ENCODE peak calls at places on chromosomes 5 and 9, in eight cellular contexts. One of them, this sample, is unnamed.

GRCh38 chr9:92664394-92665152 is 5.4 kb downstream of the IPPK start:
- DNase-seq in tibial artery: no peak
- DNase-seq in mesendoderm: peak; percentile 45
- DNase-seq in psoas muscle: no peak
- DNase-seq in prostate gland: no peak
- DNase-seq in IMR-90: peak; percentile 31
- DNase-seq in neuronal stem cell: no peak
- DNase-seq in kidney: no peak
- DNase-seq in this sample: no peak

GRCh38 chr5:129244478-129244877 is 149.9 kb downstream of the ISOC1 start:
- DNase-seq in IMR-90: no peak
- DNase-seq in mesendoderm: no peak
- DNase-seq in neuronal stem cell: no peak
- DNase-seq in psoas muscle: no peak
- DNase-seq in prostate gland: no peak
- DNase-seq in tibial artery: no peak
- DNase-seq in kidney: no peak
- DNase-seq in this sample: no peak

GRCh38 chr5:103232393-103232999 is 26.1 kb upstream of the MACIR start:
- DNase-seq in kidney: no peak
- DNase-seq in prostate gland: no peak
- DNase-seq in tibial artery: no peak
- DNase-seq in neuronal stem cell: no peak
- DNase-seq in IMR-90: peak; percentile 55
- DNase-seq in mesendoderm: peak; percentile 37
- DNase-seq in psoas muscle: no peak
- DNase-seq in this sample: no peak

GRCh38 chr5:55313870-55314617 is 6.3 kb downstream of the MTREX start:
- DNase-seq in IMR-90: no peak
- DNase-seq in mesendoderm: no peak
- DNase-seq in neuronal stem cell: no peak
- DNase-seq in prostate gland: no peak
- DNase-seq in tibial artery: no peak
- DNase-seq in psoas muscle: no peak
- DNase-seq in kidney: no peak
- DNase-seq in this sample: no peak

GRCh38 chr9:38720083-38720755 is at the start of gene FAM240B:
- DNase-seq in prostate gland: no peak
- DNase-seq in neuronal stem cell: no peak
- DNase-seq in tibial artery: no peak
- DNase-seq in IMR-90: no peak
- DNase-seq in psoas muscle: no peak
- DNase-seq in kidney: no peak
- DNase-seq in mesendoderm: no peak
- DNase-seq in this sample: no peak

GRCh38 chr5:134525687-134526482 is 415 bp downstream of the JADE2 start:
- DNase-seq in prostate gland: peak; percentile 71
- DNase-seq in tibial artery: peak; percentile 88
- DNase-seq in IMR-90: peak; percentile 83
- DNase-seq in psoas muscle: peak; percentile 77
- DNase-seq in kidney: peak; percentile 94
- DNase-seq in mesendoderm: peak; percentile 94
- DNase-seq in neuronal stem cell: peak; percentile 65
- DNase-seq in this sample: peak; percentile 27

GRCh38 chr9:80175286-80175906 is 603.6 kb downstream of the TLE4 start:
- DNase-seq in IMR-90: peak; percentile 64
- DNase-seq in kidney: no peak
- DNase-seq in psoas muscle: no peak
- DNase-seq in neuronal stem cell: peak; percentile 5
- DNase-seq in mesendoderm: peak; percentile 41
- DNase-seq in prostate gland: no peak
- DNase-seq in tibial artery: no peak
- DNase-seq in this sample: no peak

GRCh38 chr5:77845273-77845646 is 69.1 kb upstream of the TBCA start:
- DNase-seq in tibial artery: no peak
- DNase-seq in kidney: no peak
- DNase-seq in mesendoderm: no peak
- DNase-seq in prostate gland: no peak
- DNase-seq in psoas muscle: no peak
- DNase-seq in neuronal stem cell: no peak
- DNase-seq in IMR-90: no peak
- DNase-seq in this sample: no peak

GRCh38 chr5:147400076-147400809 is 109.6 kb downstream of the DPYSL3 start:
- DNase-seq in IMR-90: no peak
- DNase-seq in prostate gland: no peak
- DNase-seq in mesendoderm: no peak
- DNase-seq in kidney: no peak
- DNase-seq in neuronal stem cell: no peak
- DNase-seq in psoas muscle: no peak
- DNase-seq in tibial artery: no peak
- DNase-seq in this sample: no peak

GRCh38 chr5:77012601-77013000 is 17.6 kb upstream of the AGGF1 start:
- DNase-seq in prostate gland: no peak
- DNase-seq in kidney: no peak
- DNase-seq in mesendoderm: no peak
- DNase-seq in IMR-90: no peak
- DNase-seq in neuronal stem cell: no peak
- DNase-seq in psoas muscle: no peak
- DNase-seq in tibial artery: no peak
- DNase-seq in this sample: no peak

GRCh38 chr5:33129309-33129708 is 311.5 kb upstream of the TARS1 start:
- DNase-seq in tibial artery: no peak
- DNase-seq in psoas muscle: no peak
- DNase-seq in kidney: no peak
- DNase-seq in mesendoderm: no peak
- DNase-seq in IMR-90: no peak
- DNase-seq in neuronal stem cell: no peak
- DNase-seq in prostate gland: no peak
- DNase-seq in this sample: no peak

GRCh38 chr5:95960802-95961616 is 642 bp downstream of the ELL2 start:
- DNase-seq in IMR-90: peak; percentile 74
- DNase-seq in mesendoderm: peak; percentile 89
- DNase-seq in neuronal stem cell: peak; percentile 69
- DNase-seq in kidney: peak; percentile 94
- DNase-seq in tibial artery: peak; percentile 85
- DNase-seq in prostate gland: peak; percentile 57
- DNase-seq in psoas muscle: peak; percentile 86
- DNase-seq in this sample: peak; percentile 53

GRCh38 chr9:134875376-134875775 is 5.2 kb upstream of the FCN2 start:
- DNase-seq in prostate gland: no peak
- DNase-seq in tibial artery: no peak
- DNase-seq in IMR-90: no peak
- DNase-seq in kidney: no peak
- DNase-seq in neuronal stem cell: no peak
- DNase-seq in psoas muscle: no peak
- DNase-seq in mesendoderm: no peak
- DNase-seq in this sample: no peak

GRCh38 chr9:131663288-131663687 is 76.6 kb downstream of the RAPGEF1 start:
- DNase-seq in kidney: no peak
- DNase-seq in IMR-90: no peak
- DNase-seq in prostate gland: no peak
- DNase-seq in psoas muscle: no peak
- DNase-seq in mesendoderm: no peak
- DNase-seq in neuronal stem cell: no peak
- DNase-seq in tibial artery: no peak
- DNase-seq in this sample: no peak

GRCh38 chr9:7432989-7433388 is 366.6 kb downstream of the DMAC1 start:
- DNase-seq in psoas muscle: no peak
- DNase-seq in neuronal stem cell: no peak
- DNase-seq in prostate gland: no peak
- DNase-seq in kidney: no peak
- DNase-seq in mesendoderm: no peak
- DNase-seq in IMR-90: no peak
- DNase-seq in tibial artery: no peak
- DNase-seq in this sample: no peak

GRCh38 chr9:7436754-7437153 is 362.8 kb downstream of the DMAC1 start:
- DNase-seq in kidney: no peak
- DNase-seq in IMR-90: no peak
- DNase-seq in mesendoderm: no peak
- DNase-seq in neuronal stem cell: no peak
- DNase-seq in prostate gland: no peak
- DNase-seq in psoas muscle: no peak
- DNase-seq in tibial artery: no peak
- DNase-seq in this sample: no peak

GRCh38 chr9:7439355-7439978 is 360.1 kb downstream of the DMAC1 start:
- DNase-seq in prostate gland: no peak
- DNase-seq in kidney: no peak
- DNase-seq in mesendoderm: no peak
- DNase-seq in psoas muscle: no peak
- DNase-seq in tibial artery: no peak
- DNase-seq in IMR-90: peak; percentile 73
- DNase-seq in neuronal stem cell: no peak
- DNase-seq in this sample: no peak

DNA sequence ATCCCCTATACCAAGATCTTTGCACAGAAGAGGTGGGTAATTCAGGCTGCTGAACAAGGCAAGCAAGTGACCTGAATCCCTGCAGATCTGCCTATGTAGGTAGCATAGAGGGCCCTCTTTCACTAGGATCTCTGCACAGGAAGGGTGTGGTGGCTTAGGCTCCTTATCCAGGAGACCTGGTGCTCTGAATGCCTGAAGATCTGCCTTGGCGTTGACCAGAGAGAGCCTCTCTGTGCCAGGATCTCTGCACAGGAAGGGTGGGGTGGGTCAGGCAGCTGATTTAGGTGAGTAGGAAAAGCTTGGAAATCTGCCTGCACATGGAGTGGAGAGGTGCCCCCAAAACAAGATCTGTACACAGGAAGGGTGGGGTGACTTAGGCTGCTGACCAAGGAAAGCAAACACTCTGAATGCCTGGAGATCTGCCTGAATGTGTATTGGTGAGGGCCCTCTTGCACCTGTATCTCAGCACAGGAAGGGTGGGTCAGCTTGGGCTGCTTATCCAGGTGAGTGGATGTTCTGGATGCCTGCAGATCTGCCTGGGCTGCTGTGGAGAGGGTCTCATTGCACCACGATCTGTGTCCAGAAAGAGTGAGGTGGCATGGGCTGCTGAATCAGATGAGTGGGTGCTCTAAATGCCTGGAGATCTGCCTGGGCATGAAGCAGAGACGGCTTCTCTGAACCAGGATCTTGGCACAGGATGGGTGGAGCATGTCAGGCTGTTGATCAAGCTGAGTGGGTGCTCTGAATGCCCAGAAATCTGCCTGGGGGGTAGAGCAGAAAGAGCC is 365.9 kb downstream of the DMAC1 start:
- DNase-seq in IMR-90: no peak
- DNase-seq in tibial artery: no peak
- DNase-seq in kidney: no peak
- DNase-seq in prostate gland: no peak
- DNase-seq in mesendoderm: no peak
- DNase-seq in neuronal stem cell: no peak
- DNase-seq in psoas muscle: no peak
- DNase-seq in this sample: no peak
- H3K27ac ChIP-seq in IMR-90: no peak overlapping the region
- H3K27ac ChIP-seq in tibial artery: no peak overlapping the region
- H3K27ac ChIP-seq in kidney: no peak overlapping the region
- H3K27ac ChIP-seq in prostate gland: no peak overlapping the region
- H3K27ac ChIP-seq in mesendoderm: no peak overlapping the region
- H3K27ac ChIP-seq in neuronal stem cell: no peak overlapping the region
- H3K27ac ChIP-seq in psoas muscle: no peak overlapping the region
- H3K27ac ChIP-seq in this sample: no peak overlapping the region

DNA sequence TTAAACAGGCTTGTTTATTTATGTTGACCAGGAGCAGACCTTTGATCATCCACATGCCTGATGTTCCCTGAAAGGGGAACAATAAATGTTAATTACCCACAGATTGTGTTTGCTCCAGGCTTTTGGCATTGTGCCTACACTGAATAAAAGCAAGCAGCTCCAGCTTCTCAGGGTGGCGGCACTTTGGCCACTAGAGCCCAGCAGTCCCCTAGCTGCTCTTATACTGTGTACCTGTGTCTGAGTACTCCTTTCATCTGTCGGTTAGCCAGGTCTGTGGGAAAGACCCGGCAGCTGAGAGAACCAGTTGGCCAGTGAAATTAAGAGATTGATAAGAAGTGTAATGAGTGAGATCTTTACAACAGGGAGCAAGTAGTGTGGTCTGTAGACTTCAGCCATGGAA is 254.8 kb upstream of the FTMT start:
- DNase-seq in psoas muscle: no peak
- DNase-seq in IMR-90: no peak
- DNase-seq in kidney: no peak
- DNase-seq in prostate gland: no peak
- DNase-seq in neuronal stem cell: no peak
- DNase-seq in tibial artery: no peak
- DNase-seq in mesendoderm: peak; percentile 16
- DNase-seq in this sample: no peak
- H3K4me1 ChIP-seq in psoas muscle: no peaks in the 10 kb centered on the region
- H3K4me1 ChIP-seq in IMR-90: no peaks in the 10 kb centered on the region
- H3K4me1 ChIP-seq in kidney: no peaks in the 10 kb centered on the region
- H3K4me1 ChIP-seq in prostate gland: no peaks in the 10 kb centered on the region
- H3K4me1 ChIP-seq in neuronal stem cell: no peaks in the 10 kb centered on the region
- H3K4me1 ChIP-seq in tibial artery: no peaks in the 10 kb centered on the region
- H3K4me1 ChIP-seq in mesendoderm: no peaks in the 10 kb centered on the region
- H3K4me1 ChIP-seq in this sample: no peaks in the 10 kb centered on the region

GRCh38 chr5:60540855-60541805 is 158.8 kb downstream of the DEPDC1B start:
- DNase-seq in neuronal stem cell: no peak
- DNase-seq in mesendoderm: peak; percentile 58
- DNase-seq in psoas muscle: no peak
- DNase-seq in kidney: no peak
- DNase-seq in prostate gland: no peak
- DNase-seq in tibial artery: no peak
- DNase-seq in IMR-90: peak; percentile 53
- DNase-seq in this sample: no peak
- H3K27ac ChIP-seq in neuronal stem cell: no peak overlapping the region
- H3K27ac ChIP-seq in mesendoderm: no peak overlapping the region
- H3K27ac ChIP-seq in psoas muscle: no peak overlapping the region
- H3K27ac ChIP-seq in kidney: no peak overlapping the region
- H3K27ac ChIP-seq in prostate gland: no peak overlapping the region
- H3K27ac ChIP-seq in tibial artery: peak overlapping the region; percentile 75
- H3K27ac ChIP-seq in IMR-90: no peak overlapping the region
- H3K27ac ChIP-seq in this sample: no peak overlapping the region

GRCh38 chr5:179805529-179806249 is 977 bp downstream of the MGAT4B start:
- DNase-seq in mesendoderm: no peak
- DNase-seq in kidney: peak; percentile 89
- DNase-seq in neuronal stem cell: no peak
- DNase-seq in tibial artery: peak; percentile 75
- DNase-seq in IMR-90: no peak
- DNase-seq in psoas muscle: peak; percentile 54
- DNase-seq in prostate gland: no peak
- DNase-seq in this sample: no peak

GRCh38 chr5:179805070-179805528 is 1.6 kb downstream of the MGAT4B start:
- DNase-seq in mesendoderm: no peak
- DNase-seq in psoas muscle: no peak
- DNase-seq in prostate gland: no peak
- DNase-seq in neuronal stem cell: no peak
- DNase-seq in kidney: peak; percentile 72
- DNase-seq in tibial artery: peak; percentile 67
- DNase-seq in IMR-90: no peak
- DNase-seq in this sample: no peak

GRCh38 chr5:179804599-179804947 is 2.1 kb downstream of the MGAT4B start:
- DNase-seq in psoas muscle: no peak
- DNase-seq in tibial artery: no peak
- DNase-seq in kidney: no peak
- DNase-seq in neuronal stem cell: no peak
- DNase-seq in mesendoderm: no peak
- DNase-seq in IMR-90: no peak
- DNase-seq in prostate gland: no peak
- DNase-seq in this sample: no peak

GRCh38 chr5:179803651-179804598 is 2.7 kb downstream of the MGAT4B start:
- DNase-seq in prostate gland: no peak
- DNase-seq in IMR-90: peak; percentile 41
- DNase-seq in tibial artery: no peak
- DNase-seq in mesendoderm: no peak
- DNase-seq in kidney: peak; percentile 75
- DNase-seq in neuronal stem cell: no peak
- DNase-seq in psoas muscle: no peak
- DNase-seq in this sample: no peak

GRCh38 chr5:179806250-179807045 is at the start of gene MGAT4B:
- DNase-seq in tibial artery: peak; percentile 89
- DNase-seq in prostate gland: peak; percentile 71
- DNase-seq in IMR-90: peak; percentile 70
- DNase-seq in neuronal stem cell: no peak
- DNase-seq in kidney: peak; percentile 92
- DNase-seq in mesendoderm: peak; percentile 83
- DNase-seq in psoas muscle: peak; percentile 79
- DNase-seq in this sample: peak; percentile 58
- H3K4me1 ChIP-seq in tibial artery: peaks cover 38% of the 10 kb centered on the region
- H3K4me1 ChIP-seq in prostate gland: peaks cover 12% of the 10 kb centered on the region
- H3K4me1 ChIP-seq in IMR-90: peaks cover 20% of the 10 kb centered on the region
- H3K4me1 ChIP-seq in neuronal stem cell: peaks cover 14% of the 10 kb centered on the region
- H3K4me1 ChIP-seq in kidney: peaks cover 31% of the 10 kb centered on the region
- H3K4me1 ChIP-seq in mesendoderm: peaks cover 4% of the 10 kb centered on the region
- H3K4me1 ChIP-seq in psoas muscle: peaks cover 41% of the 10 kb centered on the region
- H3K4me1 ChIP-seq in this sample: peaks cover 33% of the 10 kb centered on the region